ENCODE peak calls at places on chromosomes 13 and 19, in eight cellular contexts. K is HepG2; O is nephron progenitor cell; F is osteocyte; X is pancreas; T is Caco-2; N is CD4-positive, alpha-beta T cell; G is choroid plexus epithelial cell. Q is an unnamed sample.

GRCh38 chr19:19171821-19172532 is 1.9 kb upstream of the MEF2B start:
- DNase-seq in K (peak), O (peak), F (no peak), X (no peak), T (no peak), N (no peak), G (peak), Q (no peak)

GRCh38 chr19:29277107-29277506 is 64.2 kb upstream of the UQCRFS1 start:
- DNase-seq in K (no peak), O (peak), F (no peak), X (no peak), T (peak), N (peak), G (no peak), Q (no peak)

GRCh38 chr13:59623516-59623915 is 540.2 kb downstream of the DIAPH3 start:
- DNase-seq in K (no peak), O (no peak), F (no peak), X (no peak), T (no peak), N (no peak), G (no peak), Q (no peak)

GRCh38 chr19:28582807-28583206 is 630.1 kb downstream of the UQCRFS1 start:
- DNase-seq in K (no peak), O (no peak), F (no peak), X (no peak), T (no peak), N (no peak), G (peak), Q (no peak)

GRCh38 chr19:49761249-49761624 is 1.9 kb downstream of the TSKS start:
- DNase-seq in K (no peak), O (no peak), F (no peak), X (no peak), T (no peak), N (no peak), G (no peak), Q (no peak)

GRCh38 chr19:47564081-47564480 is 8.9 kb downstream of the ZNF541 start:
- DNase-seq in K (peak), O (no peak), F (no peak), X (no peak), T (peak), N (no peak), G (no peak), Q (no peak)

GRCh38 chr19:30361721-30362120 is 10.5 kb upstream of the ZNF536 start:
- DNase-seq in K (peak), O (no peak), F (peak), X (no peak), T (no peak), N (no peak), G (no peak), Q (no peak)

GRCh38 chr19:18932216-18932841 is 8.7 kb downstream of the HOMER3 start:
- DNase-seq in K (no peak), O (peak), F (no peak), X (peak), T (peak), N (peak), G (peak), Q (peak)

GRCh38 chr19:42206871-42207755 is 10.4 kb downstream of the DEDD2 start:
- DNase-seq in K (no peak), O (no peak), F (no peak), X (no peak), T (no peak), N (no peak), G (no peak), Q (peak)

GRCh38 chr13:97719759-97720158 is 233.7 kb upstream of the IPO5 start:
- DNase-seq in K (no peak), O (no peak), F (no peak), X (no peak), T (no peak), N (no peak), G (no peak), Q (peak)

GRCh38 chr13:113777311-113778260 is 18.6 kb downstream of the TMEM255B start:
- DNase-seq in K (no peak), O (peak), F (no peak), X (no peak), T (peak), N (no peak), G (peak), Q (peak)

GRCh38 chr13:93004919-93005318 is 221.7 kb upstream of the GPC6 start:
- DNase-seq in K (peak), O (no peak), F (no peak), X (no peak), T (no peak), N (no peak), G (peak), Q (peak)

GRCh38 chr13:24234200-24234915 is 73.8 kb downstream of the SPATA13 start:
- DNase-seq in K (no peak), O (no peak), F (peak), X (no peak), T (no peak), N (no peak), G (no peak), Q (no peak)

GRCh38 chr13:21322304-21322965 is 136.7 kb downstream of the ZDHHC20 start:
- DNase-seq in K (no peak), O (no peak), F (no peak), X (no peak), T (no peak), N (no peak), G (no peak), Q (no peak)

GRCh38 chr13:85509512-85509911 is 289.7 kb downstream of the SLITRK6 start:
- DNase-seq in K (no peak), O (no peak), F (no peak), X (no peak), T (peak), N (no peak), G (peak), Q (peak)

GRCh38 chr19:3646336-3647092 is 19.9 kb upstream of the CACTIN start:
- DNase-seq in K (no peak), O (no peak), F (no peak), X (no peak), T (no peak), N (no peak), G (no peak), Q (no peak)

GRCh38 chr13:101230271-101230890 is 185.9 kb downstream of the NALCN start:
- DNase-seq in K (no peak), O (no peak), F (no peak), X (no peak), T (no peak), N (no peak), G (no peak), Q (no peak)

GRCh38 chr13:52879950-52880650 is 31.7 kb upstream of the PCDH8 start:
- DNase-seq in K (no peak), O (no peak), F (no peak), X (no peak), T (no peak), N (no peak), G (no peak), Q (no peak)

GRCh38 chr19:52896431-52897148 is 845 bp downstream of the ZNF320 start:
- DNase-seq in K (no peak), O (peak), F (no peak), X (peak), T (peak), N (no peak), G (peak), Q (peak)

GRCh38 chr13:114050536-114051450 is 76.9 kb upstream of the C13orf46 start:
- DNase-seq in K (no peak), O (no peak), F (no peak), X (no peak), T (no peak), N (no peak), G (no peak), Q (no peak)

GRCh38 chr13:112825875-112826274 is 136.0 kb downstream of the ATP11A start:
- DNase-seq in K (no peak), O (no peak), F (no peak), X (no peak), T (no peak), N (no peak), G (no peak), Q (no peak)

GRCh38 chr13:32284927-32285632 is 30.1 kb downstream of the ZAR1L start:
- DNase-seq in K (peak), O (no peak), F (no peak), X (no peak), T (no peak), N (no peak), G (peak), Q (peak)

GRCh38 chr13:94712812-94713555 is 639 bp upstream of the SOX21 start:
- DNase-seq in K (no peak), O (peak), F (no peak), X (peak), T (no peak), N (no peak), G (peak), Q (peak)

GRCh38 chr13:73364706-73365105 is 305.9 kb downstream of the KLF5 start:
- DNase-seq in K (no peak), O (no peak), F (no peak), X (no peak), T (no peak), N (no peak), G (no peak), Q (no peak)

GRCh38 chr19:49968279-49968922 is 7.4 kb upstream of the SIGLEC11 start:
- DNase-seq in K (no peak), O (no peak), F (no peak), X (no peak), T (no peak), N (no peak), G (no peak), Q (no peak)

GRCh38 chr19:19276851-19277250 is 3.8 kb upstream of the TM6SF2 start:
- DNase-seq in K (no peak), O (no peak), F (no peak), X (no peak), T (no peak), N (no peak), G (no peak), Q (no peak)

GRCh38 chr19:39681416-39681815 is 22.9 kb upstream of the LGALS14 start:
- DNase-seq in K (no peak), O (no peak), F (no peak), X (no peak), T (no peak), N (no peak), G (no peak), Q (no peak)

GRCh38 chr13:113926951-113927660 is 46.8 kb downstream of the C13orf46 start:
- DNase-seq in K (no peak), O (no peak), F (peak), X (peak), T (peak), N (no peak), G (no peak), Q (no peak)

GRCh38 chr13:76067850-76068249 is 431.7 kb downstream of the LMO7 start:
- DNase-seq in K (no peak), O (no peak), F (no peak), X (no peak), T (no peak), N (no peak), G (no peak), Q (no peak)
- TF ChIP-seq CTCF in K (no peak), O (no peak), F (no peak), X (no peak), T (no peak), N (no peak), G (no peak), Q (no peak)

DNA sequence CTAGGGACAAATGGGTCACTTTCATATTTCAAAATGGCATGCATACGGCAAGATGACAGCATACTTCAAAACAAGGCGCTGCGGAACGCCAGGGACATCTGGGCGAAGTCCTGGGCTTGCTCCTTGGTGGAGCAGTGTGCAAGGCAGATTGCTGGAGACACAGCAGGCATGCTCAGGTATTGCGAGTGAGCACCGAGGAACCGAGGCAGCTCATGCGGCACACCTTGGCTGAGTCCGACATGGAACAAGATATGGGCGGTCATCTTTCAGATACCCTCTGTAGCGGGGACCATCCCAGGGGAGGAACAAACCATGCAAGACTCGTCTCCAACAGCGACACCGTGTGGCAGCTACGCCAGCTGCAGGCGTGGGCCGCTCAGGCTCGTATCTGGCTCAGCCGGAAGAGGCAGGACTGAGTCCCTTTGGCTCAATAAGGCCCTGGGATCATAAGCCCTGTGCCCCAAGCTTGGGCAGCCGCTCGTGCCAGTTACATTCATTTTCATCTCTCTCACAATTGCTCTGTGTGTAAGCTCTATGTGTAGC is 112.4 kb downstream of the NUFIP1 start:
- DNase-seq in K (no peak), O (peak), F (no peak), X (no peak), T (no peak), N (no peak), G (no peak), Q (no peak)
- TF ChIP-seq CTCF in K (peak), O (peak), F (peak), X (no peak), T (peak), N (no peak), G (peak), Q (peak)

DNA sequence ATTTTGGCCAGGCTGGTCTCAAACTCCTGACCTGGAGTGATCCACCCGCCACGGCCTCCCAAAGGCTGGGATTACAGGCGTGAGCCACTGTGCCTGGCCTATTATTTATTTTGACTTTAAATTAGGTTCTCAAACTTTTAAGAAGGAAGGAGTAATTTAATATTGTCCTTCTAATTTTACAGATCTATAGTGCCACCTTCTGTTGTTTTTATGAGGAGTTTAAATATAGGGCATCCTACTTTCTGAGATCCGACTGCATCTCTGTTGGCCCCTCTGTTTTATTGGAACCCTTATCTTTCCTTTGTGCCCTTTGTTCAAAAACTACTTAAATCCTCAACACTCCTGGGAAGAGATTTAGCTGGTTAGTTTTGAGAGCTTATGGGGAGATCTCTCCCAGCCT is 25.4 kb upstream of the ZMYM5 start:
- DNase-seq in K (no peak), O (no peak), F (no peak), X (no peak), T (no peak), N (no peak), G (peak), Q (peak)
- TF ChIP-seq CTCF in K (no peak), O (no peak), F (peak), X (no peak), T (no peak), N (peak), G (peak), Q (peak)

GRCh38 chr13:35990196-35990595 is 141.0 kb downstream of the DCLK1 start:
- DNase-seq in K (no peak), O (no peak), F (no peak), X (no peak), T (no peak), N (no peak), G (no peak), Q (no peak)
- TF ChIP-seq CTCF in K (no peak), O (no peak), F (no peak), X (no peak), T (no peak), N (no peak), G (peak), Q (no peak)

GRCh38 chr13:35881360-35881759 is 249.8 kb downstream of the DCLK1 start:
- DNase-seq in K (no peak), O (no peak), F (no peak), X (no peak), T (no peak), N (no peak), G (peak), Q (no peak)

GRCh38 chr13:35876601-35877000 is 254.6 kb downstream of the DCLK1 start:
- DNase-seq in K (no peak), O (no peak), F (no peak), X (no peak), T (no peak), N (no peak), G (no peak), Q (no peak)

GRCh38 chr13:35882722-35883497 is 248.3 kb downstream of the DCLK1 start:
- DNase-seq in K (no peak), O (peak), F (no peak), X (no peak), T (no peak), N (no peak), G (peak), Q (no peak)

GRCh38 chr13:35874704-35875103 is 256.5 kb downstream of the DCLK1 start:
- DNase-seq in K (no peak), O (no peak), F (no peak), X (no peak), T (no peak), N (no peak), G (no peak), Q (no peak)

DNA sequence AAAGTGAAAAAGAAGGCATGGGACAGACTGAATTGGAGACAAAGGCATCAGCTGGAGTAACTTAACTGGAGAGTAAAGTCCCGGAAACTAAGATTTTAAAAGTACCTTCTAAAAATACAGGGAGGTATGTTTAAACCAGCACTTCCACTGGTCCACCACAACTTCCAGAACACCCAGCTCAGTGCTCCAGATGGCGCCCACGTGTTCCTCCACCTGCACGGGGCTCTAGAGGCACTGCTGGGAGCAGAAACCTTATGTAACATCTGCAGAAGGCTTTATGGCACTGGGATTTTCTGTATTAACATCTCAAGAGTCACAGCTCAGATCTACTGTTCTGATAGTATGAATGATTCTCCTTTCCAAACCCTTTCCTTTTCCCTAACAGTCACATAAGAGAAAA is 252.1 kb downstream of the DCLK1 start:
- DNase-seq in K (no peak), O (no peak), F (no peak), X (no peak), T (no peak), N (no peak), G (no peak), Q (no peak)
- TF ChIP-seq CTCF in K (no peak), O (no peak), F (no peak), X (no peak), T (no peak), N (no peak), G (no peak), Q (no peak)

GRCh38 chr19:43538922-43539321 is 5.9 kb downstream of the ZNF575 start:
- DNase-seq in K (no peak), O (no peak), F (no peak), X (no peak), T (no peak), N (no peak), G (no peak), Q (no peak)
- TF ChIP-seq CTCF in K (no peak), O (no peak), F (no peak), X (no peak), T (no peak), N (no peak), G (no peak), Q (no peak)

GRCh38 chr19:40862333-40862732 is 12.1 kb upstream of the CYP2A6 start:
- DNase-seq in K (peak), O (no peak), F (no peak), X (no peak), T (no peak), N (no peak), G (no peak), Q (no peak)
- TF ChIP-seq CTCF in K (no peak), O (no peak), F (no peak), X (no peak), T (peak), N (no peak), G (no peak), Q (no peak)

GRCh38 chr19:33212024-33212772 is 13.5 kb downstream of the SLC7A10 start:
- DNase-seq in K (no peak), O (no peak), F (no peak), X (peak), T (no peak), N (no peak), G (no peak), Q (no peak)

GRCh38 chr19:33215438-33216197 is 10.0 kb downstream of the SLC7A10 start:
- DNase-seq in K (no peak), O (no peak), F (no peak), X (no peak), T (no peak), N (no peak), G (no peak), Q (no peak)

GRCh38 chr19:33212773-33213172 is 12.9 kb downstream of the SLC7A10 start:
- DNase-seq in K (no peak), O (no peak), F (no peak), X (peak), T (no peak), N (no peak), G (no peak), Q (no peak)

GRCh38 chr19:33216198-33216830 is 9.3 kb downstream of the SLC7A10 start:
- DNase-seq in K (no peak), O (no peak), F (no peak), X (no peak), T (no peak), N (no peak), G (no peak), Q (no peak)

DNA sequence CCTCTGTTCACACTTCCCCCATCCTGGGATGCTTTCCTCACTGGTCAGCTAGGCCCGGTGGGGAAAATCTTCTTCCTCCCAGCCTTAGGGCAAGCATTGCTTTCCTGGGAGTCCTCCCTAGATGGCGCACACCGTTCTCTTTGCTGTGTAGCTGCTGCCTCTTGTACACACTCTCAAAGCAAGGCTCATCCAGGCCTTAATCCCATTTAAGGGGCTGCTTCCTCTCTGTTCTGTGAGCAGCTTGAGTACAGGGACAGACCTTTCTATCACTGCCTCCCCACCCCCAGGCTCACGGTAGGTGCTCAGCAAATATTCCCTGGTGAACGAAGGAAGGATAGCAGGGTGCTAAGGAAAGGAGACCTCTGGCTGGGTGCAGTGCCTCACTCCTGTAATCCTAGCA is 11.0 kb downstream of the SLC7A10 start:
- DNase-seq in K (peak), O (peak), F (no peak), X (no peak), T (no peak), N (no peak), G (peak), Q (peak)
- TF ChIP-seq CTCF in K (peak), O (peak), F (no peak), X (no peak), T (peak), N (no peak), G (peak), Q (peak)

Q was measured in epithelial cell of esophagus.